ENCODE peak calls at places on chromosome 10, in nine cellular contexts. One of them, this sample, is unnamed.
A peak's percentile ranks its signal among the peaks of the same experiment; 100 is the strongest.

GRCh38 chr10:110310741-110311140 is 6.0 kb upstream of the SMNDC1 start:
- DNase-seq in AG08395: no peak
- DNase-seq in MCF 10A: no peak
- DNase-seq in fibroblast of lung: no peak
- DNase-seq in GM12892: no peak
- DNase-seq in activated naive CD8-positive, alpha-beta T cell treated with anti-CD3 and anti-CD28 coated beads, Interleukin-2, amount 50 U/mL, for 24 hours: no peak
- DNase-seq in lower leg skin: no peak
- DNase-seq in stimulated activated CD4-positive, alpha-beta T cell treated with anti-CD3 and anti-CD28 coated beads, Interleukin-2, amount 100 ng/mL, for 48 hours: no peak
- DNase-seq in islet precursor cell: no peak
- DNase-seq in this sample: peak; percentile 22

GRCh38 chr10:7664707-7665106 is 2.1 kb downstream of the ITIH5 start:
- DNase-seq in AG08395: no peak
- DNase-seq in MCF 10A: no peak
- DNase-seq in fibroblast of lung: no peak
- DNase-seq in GM12892: no peak
- DNase-seq in activated naive CD8-positive, alpha-beta T cell treated with anti-CD3 and anti-CD28 coated beads, Interleukin-2, amount 50 U/mL, for 24 hours: no peak
- DNase-seq in lower leg skin: no peak
- DNase-seq in stimulated activated CD4-positive, alpha-beta T cell treated with anti-CD3 and anti-CD28 coated beads, Interleukin-2, amount 100 ng/mL, for 48 hours: no peak
- DNase-seq in islet precursor cell: no peak
- DNase-seq in this sample: no peak

GRCh38 chr10:12489357-12489756 is 140.0 kb downstream of the CAMK1D start:
- DNase-seq in AG08395: no peak
- DNase-seq in MCF 10A: no peak
- DNase-seq in fibroblast of lung: no peak
- DNase-seq in GM12892: no peak
- DNase-seq in activated naive CD8-positive, alpha-beta T cell treated with anti-CD3 and anti-CD28 coated beads, Interleukin-2, amount 50 U/mL, for 24 hours: no peak
- DNase-seq in lower leg skin: no peak
- DNase-seq in stimulated activated CD4-positive, alpha-beta T cell treated with anti-CD3 and anti-CD28 coated beads, Interleukin-2, amount 100 ng/mL, for 48 hours: no peak
- DNase-seq in islet precursor cell: no peak
- DNase-seq in this sample: no peak

GRCh38 chr10:59508296-59508695 is 145.9 kb upstream of the FAM13C start:
- DNase-seq in AG08395: no peak
- DNase-seq in MCF 10A: peak; percentile 42
- DNase-seq in fibroblast of lung: peak; percentile 74
- DNase-seq in GM12892: no peak
- DNase-seq in activated naive CD8-positive, alpha-beta T cell treated with anti-CD3 and anti-CD28 coated beads, Interleukin-2, amount 50 U/mL, for 24 hours: no peak
- DNase-seq in lower leg skin: peak; percentile 18
- DNase-seq in stimulated activated CD4-positive, alpha-beta T cell treated with anti-CD3 and anti-CD28 coated beads, Interleukin-2, amount 100 ng/mL, for 48 hours: no peak
- DNase-seq in islet precursor cell: no peak
- DNase-seq in this sample: no peak

GRCh38 chr10:132443605-132443997 is 46.6 kb downstream of the PWWP2B start:
- DNase-seq in AG08395: peak; percentile 73
- DNase-seq in MCF 10A: peak; percentile 27
- DNase-seq in fibroblast of lung: peak; percentile 32
- DNase-seq in GM12892: no peak
- DNase-seq in activated naive CD8-positive, alpha-beta T cell treated with anti-CD3 and anti-CD28 coated beads, Interleukin-2, amount 50 U/mL, for 24 hours: peak; percentile 79
- DNase-seq in lower leg skin: no peak
- DNase-seq in stimulated activated CD4-positive, alpha-beta T cell treated with anti-CD3 and anti-CD28 coated beads, Interleukin-2, amount 100 ng/mL, for 48 hours: peak; percentile 69
- DNase-seq in islet precursor cell: no peak
- DNase-seq in this sample: peak; percentile 68

GRCh38 chr10:47095848-47096612 is 184.8 kb downstream of the PTPN20 start:
- DNase-seq in AG08395: no peak
- DNase-seq in MCF 10A: no peak
- DNase-seq in fibroblast of lung: no peak
- DNase-seq in GM12892: no peak
- DNase-seq in activated naive CD8-positive, alpha-beta T cell treated with anti-CD3 and anti-CD28 coated beads, Interleukin-2, amount 50 U/mL, for 24 hours: no peak
- DNase-seq in lower leg skin: no peak
- DNase-seq in stimulated activated CD4-positive, alpha-beta T cell treated with anti-CD3 and anti-CD28 coated beads, Interleukin-2, amount 100 ng/mL, for 48 hours: no peak
- DNase-seq in islet precursor cell: peak; percentile 22
- DNase-seq in this sample: no peak

GRCh38 chr10:90440870-90441269 is 417.0 kb downstream of the HTR7 start:
- DNase-seq in AG08395: no peak
- DNase-seq in MCF 10A: no peak
- DNase-seq in fibroblast of lung: no peak
- DNase-seq in GM12892: no peak
- DNase-seq in activated naive CD8-positive, alpha-beta T cell treated with anti-CD3 and anti-CD28 coated beads, Interleukin-2, amount 50 U/mL, for 24 hours: no peak
- DNase-seq in lower leg skin: no peak
- DNase-seq in stimulated activated CD4-positive, alpha-beta T cell treated with anti-CD3 and anti-CD28 coated beads, Interleukin-2, amount 100 ng/mL, for 48 hours: no peak
- DNase-seq in islet precursor cell: no peak
- DNase-seq in this sample: no peak

GRCh38 chr10:54800677-54801480 is at the start of gene PCDH15:
- DNase-seq in AG08395: no peak
- DNase-seq in MCF 10A: peak; percentile 46
- DNase-seq in fibroblast of lung: peak; percentile 66
- DNase-seq in GM12892: no peak
- DNase-seq in activated naive CD8-positive, alpha-beta T cell treated with anti-CD3 and anti-CD28 coated beads, Interleukin-2, amount 50 U/mL, for 24 hours: no peak
- DNase-seq in lower leg skin: no peak
- DNase-seq in stimulated activated CD4-positive, alpha-beta T cell treated with anti-CD3 and anti-CD28 coated beads, Interleukin-2, amount 100 ng/mL, for 48 hours: no peak
- DNase-seq in islet precursor cell: peak; percentile 77
- DNase-seq in this sample: peak; percentile 39

GRCh38 chr10:118977022-118977599 is 52.4 kb upstream of the NANOS1 start:
- DNase-seq in AG08395: no peak
- DNase-seq in MCF 10A: no peak
- DNase-seq in fibroblast of lung: no peak
- DNase-seq in GM12892: no peak
- DNase-seq in activated naive CD8-positive, alpha-beta T cell treated with anti-CD3 and anti-CD28 coated beads, Interleukin-2, amount 50 U/mL, for 24 hours: no peak
- DNase-seq in lower leg skin: no peak
- DNase-seq in stimulated activated CD4-positive, alpha-beta T cell treated with anti-CD3 and anti-CD28 coated beads, Interleukin-2, amount 100 ng/mL, for 48 hours: no peak
- DNase-seq in islet precursor cell: peak; percentile 30
- DNase-seq in this sample: no peak

GRCh38 chr10:78772986-78773530 is 295.7 kb upstream of the ZMIZ1 start:
- DNase-seq in AG08395: no peak
- DNase-seq in MCF 10A: no peak
- DNase-seq in fibroblast of lung: no peak
- DNase-seq in GM12892: no peak
- DNase-seq in activated naive CD8-positive, alpha-beta T cell treated with anti-CD3 and anti-CD28 coated beads, Interleukin-2, amount 50 U/mL, for 24 hours: no peak
- DNase-seq in lower leg skin: no peak
- DNase-seq in stimulated activated CD4-positive, alpha-beta T cell treated with anti-CD3 and anti-CD28 coated beads, Interleukin-2, amount 100 ng/mL, for 48 hours: no peak
- DNase-seq in islet precursor cell: peak; percentile 32
- DNase-seq in this sample: no peak

GRCh38 chr10:15486404-15486803 is 115.3 kb upstream of the FAM171A1 start:
- DNase-seq in AG08395: no peak
- DNase-seq in MCF 10A: no peak
- DNase-seq in fibroblast of lung: peak; percentile 74
- DNase-seq in GM12892: no peak
- DNase-seq in activated naive CD8-positive, alpha-beta T cell treated with anti-CD3 and anti-CD28 coated beads, Interleukin-2, amount 50 U/mL, for 24 hours: no peak
- DNase-seq in lower leg skin: no peak
- DNase-seq in stimulated activated CD4-positive, alpha-beta T cell treated with anti-CD3 and anti-CD28 coated beads, Interleukin-2, amount 100 ng/mL, for 48 hours: no peak
- DNase-seq in islet precursor cell: no peak
- DNase-seq in this sample: no peak

GRCh38 chr10:95741807-95742528 is 14.0 kb upstream of the ENTPD1 start:
- DNase-seq in AG08395: no peak
- DNase-seq in MCF 10A: no peak
- DNase-seq in fibroblast of lung: peak; percentile 77
- DNase-seq in GM12892: no peak
- DNase-seq in activated naive CD8-positive, alpha-beta T cell treated with anti-CD3 and anti-CD28 coated beads, Interleukin-2, amount 50 U/mL, for 24 hours: no peak
- DNase-seq in lower leg skin: no peak
- DNase-seq in stimulated activated CD4-positive, alpha-beta T cell treated with anti-CD3 and anti-CD28 coated beads, Interleukin-2, amount 100 ng/mL, for 48 hours: no peak
- DNase-seq in islet precursor cell: no peak
- DNase-seq in this sample: peak; percentile 97

GRCh38 chr10:49104323-49104722 is 11.0 kb downstream of the VSTM4 start:
- DNase-seq in AG08395: no peak
- DNase-seq in MCF 10A: no peak
- DNase-seq in fibroblast of lung: no peak
- DNase-seq in GM12892: no peak
- DNase-seq in activated naive CD8-positive, alpha-beta T cell treated with anti-CD3 and anti-CD28 coated beads, Interleukin-2, amount 50 U/mL, for 24 hours: no peak
- DNase-seq in lower leg skin: no peak
- DNase-seq in stimulated activated CD4-positive, alpha-beta T cell treated with anti-CD3 and anti-CD28 coated beads, Interleukin-2, amount 100 ng/mL, for 48 hours: no peak
- DNase-seq in islet precursor cell: no peak
- DNase-seq in this sample: no peak

GRCh38 chr10:121338206-121338991 is 259.8 kb downstream of the FGFR2 start:
- DNase-seq in AG08395: no peak
- DNase-seq in MCF 10A: no peak
- DNase-seq in fibroblast of lung: no peak
- DNase-seq in GM12892: no peak
- DNase-seq in activated naive CD8-positive, alpha-beta T cell treated with anti-CD3 and anti-CD28 coated beads, Interleukin-2, amount 50 U/mL, for 24 hours: no peak
- DNase-seq in lower leg skin: no peak
- DNase-seq in stimulated activated CD4-positive, alpha-beta T cell treated with anti-CD3 and anti-CD28 coated beads, Interleukin-2, amount 100 ng/mL, for 48 hours: no peak
- DNase-seq in islet precursor cell: no peak
- DNase-seq in this sample: no peak

GRCh38 chr10:72834183-72834825 is 59.2 kb upstream of the OIT3 start:
- DNase-seq in AG08395: peak; percentile 63
- DNase-seq in MCF 10A: peak; percentile 75
- DNase-seq in fibroblast of lung: peak; percentile 62
- DNase-seq in GM12892: no peak
- DNase-seq in activated naive CD8-positive, alpha-beta T cell treated with anti-CD3 and anti-CD28 coated beads, Interleukin-2, amount 50 U/mL, for 24 hours: peak; percentile 15
- DNase-seq in lower leg skin: peak; percentile 38
- DNase-seq in stimulated activated CD4-positive, alpha-beta T cell treated with anti-CD3 and anti-CD28 coated beads, Interleukin-2, amount 100 ng/mL, for 48 hours: peak; percentile 4
- DNase-seq in islet precursor cell: peak; percentile 63
- DNase-seq in this sample: peak; percentile 83

GRCh38 chr10:35386594-35387174 is 50.4 kb downstream of the CCNY start:
- DNase-seq in AG08395: no peak
- DNase-seq in MCF 10A: peak; percentile 57
- DNase-seq in fibroblast of lung: peak; percentile 27
- DNase-seq in GM12892: no peak
- DNase-seq in activated naive CD8-positive, alpha-beta T cell treated with anti-CD3 and anti-CD28 coated beads, Interleukin-2, amount 50 U/mL, for 24 hours: no peak
- DNase-seq in lower leg skin: no peak
- DNase-seq in stimulated activated CD4-positive, alpha-beta T cell treated with anti-CD3 and anti-CD28 coated beads, Interleukin-2, amount 100 ng/mL, for 48 hours: no peak
- DNase-seq in islet precursor cell: no peak
- DNase-seq in this sample: peak; percentile 35

GRCh38 chr10:18651324-18652007 is at the start of gene NSUN6:
- DNase-seq in AG08395: peak; percentile 92
- DNase-seq in MCF 10A: peak; percentile 85
- DNase-seq in fibroblast of lung: peak; percentile 88
- DNase-seq in GM12892: peak; percentile 48
- DNase-seq in activated naive CD8-positive, alpha-beta T cell treated with anti-CD3 and anti-CD28 coated beads, Interleukin-2, amount 50 U/mL, for 24 hours: peak; percentile 94
- DNase-seq in lower leg skin: peak; percentile 91
- DNase-seq in stimulated activated CD4-positive, alpha-beta T cell treated with anti-CD3 and anti-CD28 coated beads, Interleukin-2, amount 100 ng/mL, for 48 hours: peak; percentile 83
- DNase-seq in islet precursor cell: peak; percentile 89
- DNase-seq in this sample: peak; percentile 96

GRCh38 chr10:66322777-66323176 is 603.1 kb upstream of the LRRTM3 start:
- DNase-seq in AG08395: no peak
- DNase-seq in MCF 10A: no peak
- DNase-seq in fibroblast of lung: no peak
- DNase-seq in GM12892: no peak
- DNase-seq in activated naive CD8-positive, alpha-beta T cell treated with anti-CD3 and anti-CD28 coated beads, Interleukin-2, amount 50 U/mL, for 24 hours: no peak
- DNase-seq in lower leg skin: no peak
- DNase-seq in stimulated activated CD4-positive, alpha-beta T cell treated with anti-CD3 and anti-CD28 coated beads, Interleukin-2, amount 100 ng/mL, for 48 hours: no peak
- DNase-seq in islet precursor cell: no peak
- DNase-seq in this sample: no peak

GRCh38 chr10:42877496-42878030 is 95.0 kb downstream of the BMS1 start:
- DNase-seq in AG08395: no peak
- DNase-seq in MCF 10A: no peak
- DNase-seq in fibroblast of lung: no peak
- DNase-seq in GM12892: no peak
- DNase-seq in activated naive CD8-positive, alpha-beta T cell treated with anti-CD3 and anti-CD28 coated beads, Interleukin-2, amount 50 U/mL, for 24 hours: no peak
- DNase-seq in lower leg skin: no peak
- DNase-seq in stimulated activated CD4-positive, alpha-beta T cell treated with anti-CD3 and anti-CD28 coated beads, Interleukin-2, amount 100 ng/mL, for 48 hours: no peak
- DNase-seq in islet precursor cell: no peak
- DNase-seq in this sample: no peak